ENCODE peak calls at places on chromosomes 2 and 18, in ten cellular contexts. One of them, this sample, is unnamed. For H3K27me3, the result is how much of the 10 kb centered on the place peaks cover.

GRCh38 chr2:219702796-219703545 is 75.5 kb downstream of the SLC4A3 start:
- ATAC-seq in upper lobe of right lung: peak
- ATAC-seq in heart right ventricle: no peak
- ATAC-seq in CD4-positive, alpha-beta T cell: no peak
- ATAC-seq in HCT116: no peak
- ATAC-seq in IMR-90: no peak
- ATAC-seq in thoracic aorta: no peak
- ATAC-seq in left lung: peak
- ATAC-seq in right lobe of liver: no peak
- ATAC-seq in lower lobe of right lung: peak
- ATAC-seq in this sample: no peak

GRCh38 chr2:75579186-75579585 is 18.4 kb upstream of the EVA1A start:
- ATAC-seq in upper lobe of right lung: no peak
- ATAC-seq in heart right ventricle: no peak
- ATAC-seq in CD4-positive, alpha-beta T cell: no peak
- ATAC-seq in HCT116: no peak
- ATAC-seq in IMR-90: no peak
- ATAC-seq in thoracic aorta: no peak
- ATAC-seq in left lung: no peak
- ATAC-seq in right lobe of liver: no peak
- ATAC-seq in lower lobe of right lung: no peak
- ATAC-seq in this sample: no peak

GRCh38 chr2:153005051-153005450 is 286.6 kb downstream of the ARL6IP6 start:
- ATAC-seq in upper lobe of right lung: no peak
- ATAC-seq in heart right ventricle: no peak
- ATAC-seq in CD4-positive, alpha-beta T cell: no peak
- ATAC-seq in HCT116: no peak
- ATAC-seq in IMR-90: no peak
- ATAC-seq in thoracic aorta: no peak
- ATAC-seq in left lung: no peak
- ATAC-seq in right lobe of liver: no peak
- ATAC-seq in lower lobe of right lung: no peak
- ATAC-seq in this sample: no peak

GRCh38 chr2:197461073-197461472 is 7.7 kb downstream of the COQ10B start:
- ATAC-seq in upper lobe of right lung: no peak
- ATAC-seq in heart right ventricle: peak
- ATAC-seq in CD4-positive, alpha-beta T cell: no peak
- ATAC-seq in HCT116: peak
- ATAC-seq in IMR-90: no peak
- ATAC-seq in thoracic aorta: no peak
- ATAC-seq in left lung: no peak
- ATAC-seq in right lobe of liver: no peak
- ATAC-seq in lower lobe of right lung: no peak
- ATAC-seq in this sample: peak

GRCh38 chr2:125711081-125711480 is 944.9 kb upstream of the GYPC start:
- ATAC-seq in upper lobe of right lung: no peak
- ATAC-seq in heart right ventricle: no peak
- ATAC-seq in CD4-positive, alpha-beta T cell: no peak
- ATAC-seq in HCT116: no peak
- ATAC-seq in IMR-90: no peak
- ATAC-seq in thoracic aorta: no peak
- ATAC-seq in left lung: no peak
- ATAC-seq in right lobe of liver: no peak
- ATAC-seq in lower lobe of right lung: no peak
- ATAC-seq in this sample: no peak

GRCh38 chr2:105449083-105449482 is 50.2 kb upstream of the FHL2 start:
- ATAC-seq in upper lobe of right lung: peak
- ATAC-seq in heart right ventricle: peak
- ATAC-seq in CD4-positive, alpha-beta T cell: no peak
- ATAC-seq in HCT116: no peak
- ATAC-seq in IMR-90: no peak
- ATAC-seq in thoracic aorta: no peak
- ATAC-seq in left lung: peak
- ATAC-seq in right lobe of liver: no peak
- ATAC-seq in lower lobe of right lung: peak
- ATAC-seq in this sample: no peak

GRCh38 chr18:9708882-9709877 is 1.1 kb downstream of the RAB31 start:
- ATAC-seq in upper lobe of right lung: peak
- ATAC-seq in heart right ventricle: no peak
- ATAC-seq in CD4-positive, alpha-beta T cell: no peak
- ATAC-seq in HCT116: no peak
- ATAC-seq in IMR-90: no peak
- ATAC-seq in thoracic aorta: no peak
- ATAC-seq in left lung: peak
- ATAC-seq in right lobe of liver: peak
- ATAC-seq in lower lobe of right lung: no peak
- ATAC-seq in this sample: no peak

GRCh38 chr2:218343591-218343990 is 13.1 kb upstream of the CATIP start:
- ATAC-seq in upper lobe of right lung: no peak
- ATAC-seq in heart right ventricle: no peak
- ATAC-seq in CD4-positive, alpha-beta T cell: no peak
- ATAC-seq in HCT116: peak
- ATAC-seq in IMR-90: peak
- ATAC-seq in thoracic aorta: peak
- ATAC-seq in left lung: no peak
- ATAC-seq in right lobe of liver: no peak
- ATAC-seq in lower lobe of right lung: no peak
- ATAC-seq in this sample: no peak

GRCh38 chr2:127401757-127402695 is 14.3 kb upstream of the MAP3K2 start:
- ATAC-seq in upper lobe of right lung: no peak
- ATAC-seq in heart right ventricle: no peak
- ATAC-seq in CD4-positive, alpha-beta T cell: no peak
- ATAC-seq in HCT116: no peak
- ATAC-seq in IMR-90: no peak
- ATAC-seq in thoracic aorta: no peak
- ATAC-seq in left lung: no peak
- ATAC-seq in right lobe of liver: no peak
- ATAC-seq in lower lobe of right lung: no peak
- ATAC-seq in this sample: no peak

GRCh38 chr2:74267068-74267467 is 68.7 kb downstream of the MTHFD2 start:
- ATAC-seq in upper lobe of right lung: peak
- ATAC-seq in heart right ventricle: no peak
- ATAC-seq in CD4-positive, alpha-beta T cell: peak
- ATAC-seq in HCT116: peak
- ATAC-seq in IMR-90: no peak
- ATAC-seq in thoracic aorta: no peak
- ATAC-seq in left lung: peak
- ATAC-seq in right lobe of liver: peak
- ATAC-seq in lower lobe of right lung: peak
- ATAC-seq in this sample: no peak
- TF ChIP-seq CTCF in upper lobe of right lung: peak
- TF ChIP-seq CTCF in heart right ventricle: peak
- TF ChIP-seq CTCF in CD4-positive, alpha-beta T cell: peak
- TF ChIP-seq CTCF in HCT116: peak
- TF ChIP-seq CTCF in IMR-90: no peak
- TF ChIP-seq CTCF in thoracic aorta: no peak
- TF ChIP-seq CTCF in left lung: peak
- TF ChIP-seq CTCF in right lobe of liver: peak
- TF ChIP-seq CTCF in lower lobe of right lung: peak
- TF ChIP-seq CTCF in this sample: no peak

DNA sequence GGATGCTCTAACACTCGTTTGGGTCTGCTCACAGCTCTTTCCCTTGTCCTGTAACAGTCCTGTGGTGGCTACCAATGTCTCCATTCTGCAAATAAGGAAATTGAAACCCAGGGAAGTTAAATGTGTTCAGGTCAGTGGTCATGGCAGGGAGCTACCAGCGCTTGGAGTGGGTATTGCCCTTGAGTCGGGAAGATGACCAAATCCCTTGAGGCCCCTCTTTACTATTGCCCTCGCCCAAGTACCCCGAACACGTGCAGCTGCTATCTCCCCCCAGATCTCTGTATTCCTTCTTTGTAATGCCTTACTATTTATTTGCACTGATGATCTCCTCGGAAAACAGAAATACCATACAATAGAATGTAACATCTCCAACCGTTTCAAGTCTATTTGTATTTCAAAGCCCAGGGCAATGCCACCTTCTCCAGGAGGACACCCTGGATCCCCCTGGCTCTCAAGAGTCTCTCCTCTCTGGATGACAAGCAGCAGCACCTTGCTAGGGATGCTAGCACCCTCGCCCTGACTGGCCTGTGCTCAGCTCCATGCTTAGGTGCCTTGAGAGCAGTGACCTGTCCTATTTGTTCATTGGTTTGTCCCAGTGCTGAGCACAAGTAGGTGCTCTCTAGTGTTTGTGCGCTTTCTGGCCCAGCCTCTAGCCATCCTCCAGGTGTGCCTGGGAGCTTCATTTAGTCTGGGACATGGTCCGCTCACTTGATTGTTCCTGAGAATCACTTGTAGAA is 15.1 kb downstream of the DYSF start:
- ATAC-seq in upper lobe of right lung: no peak
- ATAC-seq in heart right ventricle: no peak
- ATAC-seq in CD4-positive, alpha-beta T cell: no peak
- ATAC-seq in HCT116: no peak
- ATAC-seq in IMR-90: no peak
- ATAC-seq in thoracic aorta: no peak
- ATAC-seq in left lung: no peak
- ATAC-seq in right lobe of liver: no peak
- ATAC-seq in lower lobe of right lung: no peak
- ATAC-seq in this sample: no peak
- H3K27me3 ChIP-seq in upper lobe of right lung: under half
- H3K27me3 ChIP-seq in heart right ventricle: under half
- H3K27me3 ChIP-seq in CD4-positive, alpha-beta T cell: under half
- H3K27me3 ChIP-seq in HCT116: under half
- H3K27me3 ChIP-seq in IMR-90: half or more
- H3K27me3 ChIP-seq in thoracic aorta: under half
- H3K27me3 ChIP-seq in left lung: under half
- H3K27me3 ChIP-seq in right lobe of liver: under half
- H3K27me3 ChIP-seq in lower lobe of right lung: under half
- H3K27me3 ChIP-seq in this sample: under half

GRCh38 chr18:57655740-57656139 is 34.1 kb upstream of the NARS1 start:
- ATAC-seq in upper lobe of right lung: no peak
- ATAC-seq in heart right ventricle: no peak
- ATAC-seq in CD4-positive, alpha-beta T cell: no peak
- ATAC-seq in HCT116: no peak
- ATAC-seq in IMR-90: no peak
- ATAC-seq in thoracic aorta: no peak
- ATAC-seq in left lung: no peak
- ATAC-seq in right lobe of liver: no peak
- ATAC-seq in lower lobe of right lung: no peak
- ATAC-seq in this sample: no peak

GRCh38 chr18:57659463-57660102 is 37.9 kb upstream of the NARS1 start:
- ATAC-seq in upper lobe of right lung: no peak
- ATAC-seq in heart right ventricle: no peak
- ATAC-seq in CD4-positive, alpha-beta T cell: no peak
- ATAC-seq in HCT116: no peak
- ATAC-seq in IMR-90: peak
- ATAC-seq in thoracic aorta: no peak
- ATAC-seq in left lung: no peak
- ATAC-seq in right lobe of liver: no peak
- ATAC-seq in lower lobe of right lung: no peak
- ATAC-seq in this sample: no peak

GRCh38 chr18:57664600-57665165 is 43.0 kb upstream of the NARS1 start:
- ATAC-seq in upper lobe of right lung: no peak
- ATAC-seq in heart right ventricle: no peak
- ATAC-seq in CD4-positive, alpha-beta T cell: no peak
- ATAC-seq in HCT116: no peak
- ATAC-seq in IMR-90: no peak
- ATAC-seq in thoracic aorta: no peak
- ATAC-seq in left lung: no peak
- ATAC-seq in right lobe of liver: no peak
- ATAC-seq in lower lobe of right lung: no peak
- ATAC-seq in this sample: no peak

GRCh38 chr18:57657566-57657965 is 35.9 kb upstream of the NARS1 start:
- ATAC-seq in upper lobe of right lung: no peak
- ATAC-seq in heart right ventricle: peak
- ATAC-seq in CD4-positive, alpha-beta T cell: no peak
- ATAC-seq in HCT116: no peak
- ATAC-seq in IMR-90: no peak
- ATAC-seq in thoracic aorta: no peak
- ATAC-seq in left lung: no peak
- ATAC-seq in right lobe of liver: no peak
- ATAC-seq in lower lobe of right lung: no peak
- ATAC-seq in this sample: peak

DNA sequence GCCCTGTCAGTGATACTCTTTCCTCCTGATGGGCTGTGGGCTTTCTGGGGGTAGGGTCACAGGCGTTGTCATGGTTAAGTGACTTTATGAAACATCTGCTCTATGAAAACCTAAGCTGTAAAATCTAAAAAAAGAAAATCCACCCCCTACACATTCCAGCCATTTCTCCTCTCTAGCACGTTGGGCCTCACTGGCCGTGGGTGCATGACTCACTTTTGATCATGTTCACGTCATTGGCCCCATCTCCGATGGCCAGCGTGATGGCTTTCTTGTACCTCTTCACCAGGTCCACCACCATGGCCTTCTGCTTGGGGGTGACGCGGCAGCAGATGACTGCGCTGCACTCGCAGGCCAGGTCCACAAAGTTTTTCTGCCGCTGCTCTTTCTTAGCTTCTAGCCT is 39.3 kb upstream of the NARS1 start:
- ATAC-seq in upper lobe of right lung: no peak
- ATAC-seq in heart right ventricle: no peak
- ATAC-seq in CD4-positive, alpha-beta T cell: no peak
- ATAC-seq in HCT116: no peak
- ATAC-seq in IMR-90: peak
- ATAC-seq in thoracic aorta: no peak
- ATAC-seq in left lung: no peak
- ATAC-seq in right lobe of liver: no peak
- ATAC-seq in lower lobe of right lung: no peak
- ATAC-seq in this sample: no peak
- TF ChIP-seq CTCF in upper lobe of right lung: no peak
- TF ChIP-seq CTCF in heart right ventricle: no peak
- TF ChIP-seq CTCF in CD4-positive, alpha-beta T cell: no peak
- TF ChIP-seq CTCF in HCT116: no peak
- TF ChIP-seq CTCF in IMR-90: no peak
- TF ChIP-seq CTCF in thoracic aorta: no peak
- TF ChIP-seq CTCF in left lung: no peak
- TF ChIP-seq CTCF in right lobe of liver: no peak
- TF ChIP-seq CTCF in lower lobe of right lung: no peak
- TF ChIP-seq CTCF in this sample: no peak

DNA sequence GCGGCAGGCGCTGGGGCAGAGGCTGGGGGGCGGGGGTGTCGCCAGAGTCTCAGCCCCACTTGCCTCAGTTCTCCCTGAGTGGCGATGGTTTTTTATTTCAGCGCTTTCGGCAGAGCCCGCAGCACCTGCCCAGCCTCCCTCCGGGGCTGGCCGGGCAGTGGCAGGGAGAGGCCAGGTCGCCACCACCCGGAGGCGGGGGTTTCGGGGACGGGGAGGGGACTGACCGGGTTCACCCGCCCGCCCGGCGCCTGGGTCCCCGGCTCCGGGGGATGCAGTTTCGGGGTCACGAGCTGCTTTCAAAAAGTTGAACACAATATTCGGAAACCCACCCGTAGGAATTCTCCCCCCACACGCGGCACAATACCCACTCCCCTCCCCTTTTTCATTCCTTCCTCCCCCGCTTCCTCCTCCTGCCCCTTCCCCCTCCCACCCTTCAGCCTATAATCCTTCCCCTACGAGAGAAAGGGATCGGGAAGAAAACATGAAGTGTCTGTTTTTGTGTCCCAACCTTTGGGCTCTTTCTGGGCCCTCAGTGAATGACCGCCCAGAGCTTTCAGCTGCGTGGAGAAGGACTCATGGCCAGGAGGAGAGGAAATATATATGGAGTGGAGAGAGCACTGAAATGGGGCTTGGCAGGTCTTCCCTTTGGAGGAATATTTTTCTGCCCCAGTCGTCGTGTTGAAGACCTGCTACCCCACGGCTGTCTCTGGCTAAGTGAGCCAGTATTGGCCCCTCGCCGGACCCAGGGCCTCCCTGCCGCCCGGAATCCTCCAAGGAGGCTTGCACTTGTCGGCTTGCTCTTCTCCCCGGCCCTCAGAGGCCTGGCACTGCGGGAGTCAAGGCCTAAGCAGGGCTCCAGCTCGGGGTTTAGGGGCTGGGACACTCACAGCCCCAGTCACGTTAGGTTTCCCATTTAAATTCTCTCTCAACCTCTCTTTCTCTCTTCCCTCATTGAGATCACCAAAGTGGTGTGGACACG is 2.1 kb upstream of the SIX3 start:
- ATAC-seq in upper lobe of right lung: no peak
- ATAC-seq in heart right ventricle: no peak
- ATAC-seq in CD4-positive, alpha-beta T cell: no peak
- ATAC-seq in HCT116: peak
- ATAC-seq in IMR-90: no peak
- ATAC-seq in thoracic aorta: no peak
- ATAC-seq in left lung: no peak
- ATAC-seq in right lobe of liver: no peak
- ATAC-seq in lower lobe of right lung: no peak
- ATAC-seq in this sample: no peak
- H3K27me3 ChIP-seq in upper lobe of right lung: half or more
- H3K27me3 ChIP-seq in heart right ventricle: half or more
- H3K27me3 ChIP-seq in CD4-positive, alpha-beta T cell: half or more
- H3K27me3 ChIP-seq in HCT116: under half
- H3K27me3 ChIP-seq in IMR-90: half or more
- H3K27me3 ChIP-seq in thoracic aorta: under half
- H3K27me3 ChIP-seq in left lung: half or more
- H3K27me3 ChIP-seq in right lobe of liver: under half
- H3K27me3 ChIP-seq in lower lobe of right lung: half or more
- H3K27me3 ChIP-seq in this sample: half or more